ENCODE peak calls at places on chromosomes 6 and 20, in ten cellular contexts. G is testis, W is thyroid gland, Y is HCT116, R is heart left ventricle, C is esophagus squamous epithelium, Q is body of pancreas, M is sigmoid colon, L is HepG2, V is A549. O is an unnamed sample.

GRCh38 chr6:70456725-70457124 is 43.4 kb downstream of the FAM135A start:
- DNase-seq in G (no peak), W (no peak), Y (no peak), R (no peak), C (no peak), Q (no peak), M (no peak), L (no peak), V (no peak), O (no peak)

GRCh38 chr6:19772891-19773290 is 64.3 kb upstream of the ID4 start:
- DNase-seq in G (no peak), W (no peak), Y (no peak), R (no peak), C (no peak), Q (no peak), M (no peak), L (no peak), V (peak; percentile 7), O (no peak)

GRCh38 chr20:45959956-45960630 is 11.9 kb downstream of the ZNF335 start:
- DNase-seq in G (no peak), W (no peak), Y (no peak), R (no peak), C (no peak), Q (no peak), M (peak; percentile 40), L (no peak), V (no peak), O (no peak)

GRCh38 chr6:26595669-26596269 is 984 bp upstream of the ABT1 start:
- DNase-seq in G (peak; percentile 97), W (peak; percentile 93), Y (peak; percentile 82), R (peak; percentile 93), C (no peak), Q (peak; percentile 91), M (peak; percentile 95), L (peak; percentile 91), V (peak; percentile 58), O (peak; percentile 94)

GRCh38 chr6:5199203-5200101 is 61.3 kb downstream of the LYRM4 start:
- DNase-seq in G (no peak), W (no peak), Y (no peak), R (no peak), C (no peak), Q (no peak), M (no peak), L (no peak), V (no peak), O (no peak)

GRCh38 chr6:27479319-27480182 is 6.6 kb upstream of the ZNF184 start:
- DNase-seq in G (peak; percentile 77), W (peak; percentile 79), Y (peak; percentile 84), R (peak; percentile 51), C (no peak), Q (peak; percentile 83), M (peak; percentile 91), L (peak; percentile 85), V (peak; percentile 40), O (peak; percentile 89)

GRCh38 chr20:57398231-57398821 is 7.1 kb downstream of the RBM38 start:
- DNase-seq in G (peak; percentile 56), W (peak; percentile 44), Y (no peak), R (peak; percentile 57), C (peak; percentile 65), Q (peak; percentile 60), M (peak; percentile 89), L (no peak), V (no peak), O (peak; percentile 60)

GRCh38 chr6:112501705-112502104 is 154.6 kb downstream of the RFPL4B start:
- DNase-seq in G (peak; percentile 14), W (no peak), Y (no peak), R (peak; percentile 55), C (no peak), Q (no peak), M (no peak), L (no peak), V (no peak), O (no peak)

GRCh38 chr20:53100476-53100911 is 128.3 kb downstream of the TSHZ2 start:
- DNase-seq in G (no peak), W (no peak), Y (no peak), R (no peak), C (no peak), Q (no peak), M (no peak), L (no peak), V (no peak), O (no peak)

GRCh38 chr20:14685179-14685578 is 347.8 kb upstream of the FLRT3 start:
- DNase-seq in G (no peak), W (no peak), Y (no peak), R (no peak), C (no peak), Q (no peak), M (no peak), L (no peak), V (no peak), O (no peak)

GRCh38 chr20:37345339-37346231 is at the start of gene SRC:
- DNase-seq in G (peak; percentile 84), W (peak; percentile 81), Y (no peak), R (peak; percentile 84), C (no peak), Q (peak; percentile 83), M (peak; percentile 95), L (peak; percentile 74), V (peak; percentile 68), O (peak; percentile 87)
- TF ChIP-seq POLR2A in G (no peak), W (peak; percentile 66), Y (peak; percentile 70), R (no peak), C (no peak), Q (peak; percentile 43), M (peak; percentile 59), L (peak; percentile 81), V (peak; percentile 80), O (peak; percentile 58)

GRCh38 chr6:150711584-150712501 is 112.2 kb downstream of the PLEKHG1 start:
- DNase-seq in G (peak; percentile 64), W (peak; percentile 59), Y (no peak), R (peak; percentile 49), C (no peak), Q (no peak), M (no peak), L (no peak), V (no peak), O (no peak)

GRCh38 chr6:150713876-150714275 is 114.2 kb downstream of the PLEKHG1 start:
- DNase-seq in G (peak; percentile 70), W (no peak), Y (no peak), R (no peak), C (no peak), Q (no peak), M (no peak), L (no peak), V (no peak), O (no peak)

GRCh38 chr6:150710236-150710635 is 110.6 kb downstream of the PLEKHG1 start:
- DNase-seq in G (no peak), W (no peak), Y (no peak), R (no peak), C (no peak), Q (no peak), M (no peak), L (no peak), V (no peak), O (no peak)

GRCh38 chr6:150711061-150711460 is 111.4 kb downstream of the PLEKHG1 start:
- DNase-seq in G (no peak), W (no peak), Y (no peak), R (no peak), C (no peak), Q (no peak), M (no peak), L (no peak), V (no peak), O (no peak)

DNA sequence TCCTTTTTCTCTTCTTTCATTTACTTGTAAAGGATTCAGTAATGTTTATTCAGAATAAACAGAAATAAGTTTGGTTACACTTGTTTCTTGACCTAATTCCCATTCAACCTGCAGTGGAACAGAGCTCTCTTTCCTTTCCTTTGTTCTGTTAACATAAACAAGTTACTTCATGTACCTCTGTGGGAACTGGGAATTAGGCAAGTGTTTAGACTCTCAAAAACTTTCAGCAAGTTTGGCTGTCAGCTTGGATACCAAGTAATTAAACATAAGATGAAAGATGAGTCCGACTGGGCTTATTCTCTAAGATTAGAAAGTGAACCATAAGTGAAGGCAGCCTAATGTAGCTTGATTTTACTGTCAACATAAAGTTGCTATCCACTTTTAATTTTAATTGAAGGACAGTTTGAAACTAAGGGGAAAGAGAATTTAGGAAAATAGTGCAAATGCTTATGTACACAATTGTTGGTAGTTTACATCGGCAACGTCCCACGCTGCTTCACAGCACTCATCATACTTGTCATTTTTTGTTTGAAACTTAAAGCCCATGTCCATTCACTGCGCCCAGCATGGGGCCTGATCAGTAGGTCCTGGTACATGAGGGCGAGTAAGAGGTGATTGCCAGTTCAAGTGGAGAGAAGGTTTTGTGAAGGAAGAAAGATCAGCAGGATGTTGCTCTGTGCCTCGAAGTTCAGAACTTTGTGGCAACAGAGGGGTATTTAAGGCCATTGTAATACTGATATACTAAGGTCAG is 113.0 kb downstream of the PLEKHG1 start:
- DNase-seq in G (no peak), W (no peak), Y (no peak), R (no peak), C (no peak), Q (no peak), M (no peak), L (no peak), V (no peak), O (no peak)
- H3K27ac ChIP-seq in G (peak overlapping the region; percentile 54), W (no peak overlapping the region), Y (no peak overlapping the region), R (no peak overlapping the region), C (peak overlapping the region; percentile 73), Q (no peak overlapping the region), M (peak overlapping the region; percentile 35), L (no peak overlapping the region), V (no peak overlapping the region), O (no peak overlapping the region)

GRCh38 chr20:25571817-25572216 is 13.5 kb downstream of the NINL start:
- DNase-seq in G (no peak), W (no peak), Y (no peak), R (no peak), C (no peak), Q (no peak), M (no peak), L (no peak), V (no peak), O (no peak)
- H3K4me1 ChIP-seq in G (peaks cover 31% of the 10 kb centered on the region), W (peaks cover 13% of the 10 kb centered on the region), Y (no peaks in the 10 kb centered on the region), R (no peaks in the 10 kb centered on the region), C (no peaks in the 10 kb centered on the region), Q (no peaks in the 10 kb centered on the region), M (peaks cover 3% of the 10 kb centered on the region), L (peaks cover 49% of the 10 kb centered on the region), V (peaks cover 10% of the 10 kb centered on the region), O (no peaks in the 10 kb centered on the region)

GRCh38 chr6:37275350-37275749 is 17.4 kb upstream of the TMEM217 start:
- DNase-seq in G (no peak), W (peak; percentile 39), Y (no peak), R (no peak), C (no peak), Q (peak; percentile 23), M (no peak), L (no peak), V (no peak), O (no peak)

GRCh38 chr6:37279366-37280134 is 21.6 kb upstream of the TMEM217 start:
- DNase-seq in G (no peak), W (no peak), Y (no peak), R (no peak), C (no peak), Q (peak; percentile 16), M (no peak), L (no peak), V (no peak), O (no peak)

GRCh38 chr6:37273697-37274096 is 15.8 kb upstream of the TMEM217 start:
- DNase-seq in G (no peak), W (no peak), Y (no peak), R (no peak), C (no peak), Q (no peak), M (no peak), L (no peak), V (no peak), O (no peak)

GRCh38 chr6:37280162-37280895 is 22.4 kb upstream of the TMEM217 start:
- DNase-seq in G (no peak), W (no peak), Y (no peak), R (no peak), C (no peak), Q (no peak), M (no peak), L (no peak), V (no peak), O (no peak)

GRCh38 chr6:37276916-37277509 is 19.1 kb upstream of the TMEM217 start:
- DNase-seq in G (no peak), W (no peak), Y (no peak), R (no peak), C (no peak), Q (no peak), M (no peak), L (no peak), V (no peak), O (no peak)
- TF ChIP-seq POLR2A in G (no peak), W (no peak), Y (no peak), R (no peak), C (no peak), Q (no peak), M (no peak), L (no peak), V (no peak), O (no peak)

O was measured in uterus.